ENCODE peak calls at places on chromosomes 4 and X, in four cellular contexts. E is bronchial epithelial cell; V is activated CD8-positive, alpha-beta memory T cell treated with anti-CD3 and anti-CD28 coated beads, Interleukin-2, amount 50 U/mL, for 4 hours; J is NCI-H460. M is an unnamed sample.

GRCh38 chrX:108332281-108332680 is 105.9 kb downstream of the COL4A6 start:
- DNase-seq in E (no peak), V (no peak), J (no peak), M (no peak)

GRCh38 chrX:139766545-139766983 is 58.6 kb upstream of the MCF2 start:
- DNase-seq in E (no peak), V (no peak), J (no peak), M (no peak)

GRCh38 chr4:55826986-55827385 is 7.4 kb downstream of the EXOC1L start:
- DNase-seq in E (no peak), V (no peak), J (no peak), M (no peak)

GRCh38 chr4:153398713-153399112 is 54.2 kb downstream of the MND1 start:
- DNase-seq in E (peak; percentile 65), V (no peak), J (no peak), M (no peak)

GRCh38 chr4:11393551-11393950 is 35.1 kb downstream of the HS3ST1 start:
- DNase-seq in E (no peak), V (no peak), J (no peak), M (no peak)

GRCh38 chr4:14338206-14338605 is 664.1 kb upstream of the CPEB2 start:
- DNase-seq in E (peak; percentile 23), V (no peak), J (no peak), M (no peak)

GRCh38 chr4:132108784-132109183 is 1040.3 kb upstream of the PCDH10 start:
- DNase-seq in E (peak; percentile 6), V (no peak), J (no peak), M (no peak)

GRCh38 chrX:100872161-100872560 is 2.0 kb downstream of the NOX1 start:
- DNase-seq in E (no peak), V (no peak), J (peak; percentile 87), M (no peak)